ENCODE peak calls at places on chromosomes 11 and 22, in six cellular contexts. One of them, this sample, is unnamed.

GRCh38 chr11:124946735-124947141 is 7.3 kb upstream of the CCDC15 start:
- DNase-seq in right lobe of liver: no peak
- DNase-seq in brain microvascular endothelial cell: no peak
- DNase-seq in activated CD8-positive, alpha-beta T cell treated with anti-CD3 and anti-CD28 coated beads for 36 hours: no peak
- DNase-seq in AG10803: peak
- DNase-seq in activated B cell treated with CpG ODN at 0.5 μM for 24 hours: no peak
- DNase-seq in this sample: no peak

GRCh38 chr22:25388866-25389540 is 169.6 kb downstream of the CRYBB2 start:
- DNase-seq in activated CD8-positive, alpha-beta T cell treated with anti-CD3 and anti-CD28 coated beads for 36 hours: peak
- DNase-seq in activated B cell treated with CpG ODN at 0.5 μM for 24 hours: no peak
- DNase-seq in right lobe of liver: no peak
- DNase-seq in AG10803: no peak
- DNase-seq in brain microvascular endothelial cell: no peak
- DNase-seq in this sample: no peak

GRCh38 chr11:60280412-60280811 is at the start of gene MS4A4A:
- DNase-seq in right lobe of liver: no peak
- DNase-seq in activated CD8-positive, alpha-beta T cell treated with anti-CD3 and anti-CD28 coated beads for 36 hours: no peak
- DNase-seq in AG10803: no peak
- DNase-seq in brain microvascular endothelial cell: no peak
- DNase-seq in activated B cell treated with CpG ODN at 0.5 μM for 24 hours: no peak
- DNase-seq in this sample: peak

GRCh38 chr22:39144101-39144815 is 8.2 kb downstream of the CBX7 start:
- DNase-seq in activated CD8-positive, alpha-beta T cell treated with anti-CD3 and anti-CD28 coated beads for 36 hours: peak
- DNase-seq in AG10803: peak
- DNase-seq in right lobe of liver: peak
- DNase-seq in brain microvascular endothelial cell: peak
- DNase-seq in activated B cell treated with CpG ODN at 0.5 μM for 24 hours: peak
- DNase-seq in this sample: peak

GRCh38 chr11:47514825-47515647 is 37.9 kb downstream of the CELF1 start:
- DNase-seq in AG10803: peak
- DNase-seq in brain microvascular endothelial cell: peak
- DNase-seq in activated B cell treated with CpG ODN at 0.5 μM for 24 hours: no peak
- DNase-seq in right lobe of liver: no peak
- DNase-seq in activated CD8-positive, alpha-beta T cell treated with anti-CD3 and anti-CD28 coated beads for 36 hours: peak
- DNase-seq in this sample: no peak

GRCh38 chr11:133951484-133952198 is 5.1 kb downstream of the IGSF9B start:
- DNase-seq in activated B cell treated with CpG ODN at 0.5 μM for 24 hours: no peak
- DNase-seq in right lobe of liver: no peak
- DNase-seq in AG10803: peak
- DNase-seq in activated CD8-positive, alpha-beta T cell treated with anti-CD3 and anti-CD28 coated beads for 36 hours: no peak
- DNase-seq in brain microvascular endothelial cell: peak
- DNase-seq in this sample: no peak

GRCh38 chr11:2693851-2694261 is 5.9 kb downstream of the KCNQ1OT1 start:
- DNase-seq in activated CD8-positive, alpha-beta T cell treated with anti-CD3 and anti-CD28 coated beads for 36 hours: no peak
- DNase-seq in right lobe of liver: no peak
- DNase-seq in activated B cell treated with CpG ODN at 0.5 μM for 24 hours: no peak
- DNase-seq in brain microvascular endothelial cell: no peak
- DNase-seq in AG10803: no peak
- DNase-seq in this sample: no peak

GRCh38 chr22:32444068-32444467 is 20.2 kb downstream of the BPIFC start:
- DNase-seq in brain microvascular endothelial cell: no peak
- DNase-seq in activated CD8-positive, alpha-beta T cell treated with anti-CD3 and anti-CD28 coated beads for 36 hours: peak
- DNase-seq in activated B cell treated with CpG ODN at 0.5 μM for 24 hours: no peak
- DNase-seq in AG10803: no peak
- DNase-seq in right lobe of liver: peak
- DNase-seq in this sample: no peak

GRCh38 chr11:14872032-14872431 is 20.0 kb downstream of the CYP2R1 start:
- DNase-seq in right lobe of liver: no peak
- DNase-seq in brain microvascular endothelial cell: no peak
- DNase-seq in activated CD8-positive, alpha-beta T cell treated with anti-CD3 and anti-CD28 coated beads for 36 hours: no peak
- DNase-seq in AG10803: no peak
- DNase-seq in activated B cell treated with CpG ODN at 0.5 μM for 24 hours: no peak
- DNase-seq in this sample: no peak

GRCh38 chr11:134367781-134368180 is 36.0 kb downstream of the GLB1L2 start:
- DNase-seq in AG10803: no peak
- DNase-seq in right lobe of liver: no peak
- DNase-seq in activated CD8-positive, alpha-beta T cell treated with anti-CD3 and anti-CD28 coated beads for 36 hours: no peak
- DNase-seq in brain microvascular endothelial cell: no peak
- DNase-seq in activated B cell treated with CpG ODN at 0.5 μM for 24 hours: no peak
- DNase-seq in this sample: no peak

GRCh38 chr22:45879552-45879949 is 97.4 kb downstream of the WNT7B start:
- DNase-seq in activated B cell treated with CpG ODN at 0.5 μM for 24 hours: no peak
- DNase-seq in activated CD8-positive, alpha-beta T cell treated with anti-CD3 and anti-CD28 coated beads for 36 hours: no peak
- DNase-seq in AG10803: no peak
- DNase-seq in right lobe of liver: no peak
- DNase-seq in brain microvascular endothelial cell: no peak
- DNase-seq in this sample: no peak

GRCh38 chr22:26672060-26672471 is 14.7 kb downstream of the MIAT start:
- DNase-seq in brain microvascular endothelial cell: no peak
- DNase-seq in AG10803: no peak
- DNase-seq in activated B cell treated with CpG ODN at 0.5 μM for 24 hours: no peak
- DNase-seq in activated CD8-positive, alpha-beta T cell treated with anti-CD3 and anti-CD28 coated beads for 36 hours: peak
- DNase-seq in right lobe of liver: no peak
- DNase-seq in this sample: no peak

GRCh38 chr11:73538381-73538872 is 59.5 kb downstream of the FAM168A start:
- DNase-seq in activated CD8-positive, alpha-beta T cell treated with anti-CD3 and anti-CD28 coated beads for 36 hours: peak
- DNase-seq in activated B cell treated with CpG ODN at 0.5 μM for 24 hours: no peak
- DNase-seq in right lobe of liver: no peak
- DNase-seq in AG10803: peak
- DNase-seq in brain microvascular endothelial cell: no peak
- DNase-seq in this sample: no peak

GRCh38 chr22:48782817-48783511 is 1044.7 kb downstream of the BRD1 start:
- DNase-seq in activated CD8-positive, alpha-beta T cell treated with anti-CD3 and anti-CD28 coated beads for 36 hours: no peak
- DNase-seq in AG10803: no peak
- DNase-seq in right lobe of liver: no peak
- DNase-seq in brain microvascular endothelial cell: no peak
- DNase-seq in activated B cell treated with CpG ODN at 0.5 μM for 24 hours: no peak
- DNase-seq in this sample: peak

GRCh38 chr11:45560153-45560934 is 105.1 kb downstream of the CHST1 start:
- DNase-seq in brain microvascular endothelial cell: no peak
- DNase-seq in activated B cell treated with CpG ODN at 0.5 μM for 24 hours: no peak
- DNase-seq in AG10803: no peak
- DNase-seq in activated CD8-positive, alpha-beta T cell treated with anti-CD3 and anti-CD28 coated beads for 36 hours: no peak
- DNase-seq in right lobe of liver: no peak
- DNase-seq in this sample: no peak

GRCh38 chr11:125626381-125626950 is 1.5 kb downstream of the CHEK1 start:
- DNase-seq in activated CD8-positive, alpha-beta T cell treated with anti-CD3 and anti-CD28 coated beads for 36 hours: peak
- DNase-seq in AG10803: peak
- DNase-seq in right lobe of liver: no peak
- DNase-seq in activated B cell treated with CpG ODN at 0.5 μM for 24 hours: no peak
- DNase-seq in brain microvascular endothelial cell: no peak
- DNase-seq in this sample: no peak

GRCh38 chr11:14907411-14908213 is 15.6 kb upstream of the CYP2R1 start:
- DNase-seq in right lobe of liver: peak
- DNase-seq in brain microvascular endothelial cell: peak
- DNase-seq in activated B cell treated with CpG ODN at 0.5 μM for 24 hours: peak
- DNase-seq in AG10803: peak
- DNase-seq in activated CD8-positive, alpha-beta T cell treated with anti-CD3 and anti-CD28 coated beads for 36 hours: peak
- DNase-seq in this sample: peak

GRCh38 chr11:119907122-119907933 is 178.3 kb upstream of the NECTIN1 start:
- DNase-seq in brain microvascular endothelial cell: no peak
- DNase-seq in AG10803: no peak
- DNase-seq in right lobe of liver: peak
- DNase-seq in activated B cell treated with CpG ODN at 0.5 μM for 24 hours: no peak
- DNase-seq in activated CD8-positive, alpha-beta T cell treated with anti-CD3 and anti-CD28 coated beads for 36 hours: no peak
- DNase-seq in this sample: peak

GRCh38 chr11:79487412-79487811 is 46.6 kb upstream of the TENM4 start:
- DNase-seq in activated CD8-positive, alpha-beta T cell treated with anti-CD3 and anti-CD28 coated beads for 36 hours: no peak
- DNase-seq in AG10803: no peak
- DNase-seq in right lobe of liver: no peak
- DNase-seq in activated B cell treated with CpG ODN at 0.5 μM for 24 hours: no peak
- DNase-seq in brain microvascular endothelial cell: no peak
- DNase-seq in this sample: no peak

GRCh38 chr22:35634981-35635540 is 13.2 kb upstream of the APOL6 start:
- DNase-seq in right lobe of liver: no peak
- DNase-seq in activated B cell treated with CpG ODN at 0.5 μM for 24 hours: no peak
- DNase-seq in activated CD8-positive, alpha-beta T cell treated with anti-CD3 and anti-CD28 coated beads for 36 hours: no peak
- DNase-seq in AG10803: no peak
- DNase-seq in brain microvascular endothelial cell: no peak
- DNase-seq in this sample: no peak

GRCh38 chr11:117825538-117826359 is 1.2 kb upstream of the FXYD2 start:
- DNase-seq in AG10803: no peak
- DNase-seq in brain microvascular endothelial cell: no peak
- DNase-seq in activated B cell treated with CpG ODN at 0.5 μM for 24 hours: no peak
- DNase-seq in activated CD8-positive, alpha-beta T cell treated with anti-CD3 and anti-CD28 coated beads for 36 hours: no peak
- DNase-seq in right lobe of liver: no peak
- DNase-seq in this sample: peak

GRCh38 chr11:843818-844692 is 1.4 kb downstream of the TSPAN4 start:
- DNase-seq in activated CD8-positive, alpha-beta T cell treated with anti-CD3 and anti-CD28 coated beads for 36 hours: peak
- DNase-seq in AG10803: peak
- DNase-seq in right lobe of liver: peak
- DNase-seq in brain microvascular endothelial cell: peak
- DNase-seq in activated B cell treated with CpG ODN at 0.5 μM for 24 hours: no peak
- DNase-seq in this sample: peak

GRCh38 chr22:37659897-37660708 is 1.6 kb downstream of the PDXP start:
- DNase-seq in activated B cell treated with CpG ODN at 0.5 μM for 24 hours: no peak
- DNase-seq in brain microvascular endothelial cell: no peak
- DNase-seq in AG10803: no peak
- DNase-seq in activated CD8-positive, alpha-beta T cell treated with anti-CD3 and anti-CD28 coated beads for 36 hours: no peak
- DNase-seq in right lobe of liver: no peak
- DNase-seq in this sample: no peak

GRCh38 chr22:50305393-50305657 is 2.1 kb downstream of the PLXNB2 start:
- DNase-seq in activated B cell treated with CpG ODN at 0.5 μM for 24 hours: no peak
- DNase-seq in AG10803: no peak
- DNase-seq in right lobe of liver: no peak
- DNase-seq in activated CD8-positive, alpha-beta T cell treated with anti-CD3 and anti-CD28 coated beads for 36 hours: no peak
- DNase-seq in brain microvascular endothelial cell: no peak
- DNase-seq in this sample: no peak

GRCh38 chr22:50304528-50305392 is 2.7 kb downstream of the PLXNB2 start:
- DNase-seq in AG10803: peak
- DNase-seq in brain microvascular endothelial cell: no peak
- DNase-seq in right lobe of liver: no peak
- DNase-seq in activated B cell treated with CpG ODN at 0.5 μM for 24 hours: no peak
- DNase-seq in activated CD8-positive, alpha-beta T cell treated with anti-CD3 and anti-CD28 coated beads for 36 hours: no peak
- DNase-seq in this sample: peak

GRCh38 chr22:50303515-50303847 is 4.0 kb downstream of the PLXNB2 start:
- DNase-seq in activated CD8-positive, alpha-beta T cell treated with anti-CD3 and anti-CD28 coated beads for 36 hours: no peak
- DNase-seq in right lobe of liver: no peak
- DNase-seq in AG10803: no peak
- DNase-seq in brain microvascular endothelial cell: no peak
- DNase-seq in activated B cell treated with CpG ODN at 0.5 μM for 24 hours: no peak
- DNase-seq in this sample: no peak

GRCh38 chr22:50302564-50302963 is 4.9 kb downstream of the PLXNB2 start:
- DNase-seq in brain microvascular endothelial cell: no peak
- DNase-seq in activated B cell treated with CpG ODN at 0.5 μM for 24 hours: no peak
- DNase-seq in AG10803: no peak
- DNase-seq in activated CD8-positive, alpha-beta T cell treated with anti-CD3 and anti-CD28 coated beads for 36 hours: no peak
- DNase-seq in right lobe of liver: no peak
- DNase-seq in this sample: no peak

DNA sequence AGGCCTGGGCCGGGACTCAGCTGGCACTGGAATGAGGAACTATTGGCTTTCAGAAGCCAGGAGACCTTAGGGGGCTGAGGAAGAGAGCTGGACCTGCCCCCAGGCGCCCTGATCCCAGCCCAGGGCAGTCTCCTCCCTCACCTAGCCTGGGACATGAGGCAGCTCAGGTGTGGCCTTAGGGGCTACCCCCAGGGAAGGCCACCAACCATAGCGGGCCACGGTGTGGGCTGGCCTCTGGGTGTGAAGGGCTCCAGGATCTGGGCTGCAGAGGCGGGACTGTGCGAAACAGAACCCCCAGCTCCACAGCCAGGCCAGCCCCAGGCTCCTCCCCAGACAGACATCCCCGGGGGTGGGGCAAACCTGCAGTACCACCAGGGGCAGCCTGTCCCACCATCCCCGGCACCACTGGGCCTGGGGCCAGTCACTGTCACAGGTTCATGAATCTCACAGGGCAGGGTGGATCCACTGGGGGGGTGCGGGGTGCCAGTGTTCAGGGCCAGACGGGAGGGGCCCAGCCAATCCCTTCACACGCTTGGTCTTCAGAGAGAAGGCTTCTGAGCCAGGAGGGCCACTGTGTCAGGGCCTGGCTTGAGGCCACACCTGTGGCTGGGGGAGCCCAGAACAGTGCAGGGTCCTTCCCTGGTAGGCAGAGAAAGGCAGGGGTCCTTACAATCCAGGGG is 3.5 kb downstream of the PLXNB2 start:
- DNase-seq in activated B cell treated with CpG ODN at 0.5 μM for 24 hours: no peak
- DNase-seq in right lobe of liver: peak
- DNase-seq in AG10803: no peak
- DNase-seq in brain microvascular endothelial cell: no peak
- DNase-seq in activated CD8-positive, alpha-beta T cell treated with anti-CD3 and anti-CD28 coated beads for 36 hours: peak
- DNase-seq in this sample: peak
- TF ChIP-seq CTCF in activated B cell treated with CpG ODN at 0.5 μM for 24 hours: no peak
- TF ChIP-seq CTCF in right lobe of liver: no peak
- TF ChIP-seq CTCF in AG10803: no peak
- TF ChIP-seq CTCF in brain microvascular endothelial cell: peak
- TF ChIP-seq CTCF in activated CD8-positive, alpha-beta T cell treated with anti-CD3 and anti-CD28 coated beads for 36 hours: no peak
- TF ChIP-seq CTCF in this sample: no peak

GRCh38 chr11:72454791-72455190 is 20.5 kb upstream of the CLPB start:
- DNase-seq in AG10803: no peak
- DNase-seq in right lobe of liver: no peak
- DNase-seq in activated B cell treated with CpG ODN at 0.5 μM for 24 hours: no peak
- DNase-seq in brain microvascular endothelial cell: no peak
- DNase-seq in activated CD8-positive, alpha-beta T cell treated with anti-CD3 and anti-CD28 coated beads for 36 hours: no peak
- DNase-seq in this sample: no peak
- TF ChIP-seq CTCF in AG10803: peak
- TF ChIP-seq CTCF in right lobe of liver: no peak
- TF ChIP-seq CTCF in activated B cell treated with CpG ODN at 0.5 μM for 24 hours: no peak
- TF ChIP-seq CTCF in brain microvascular endothelial cell: peak
- TF ChIP-seq CTCF in activated CD8-positive, alpha-beta T cell treated with anti-CD3 and anti-CD28 coated beads for 36 hours: no peak
- TF ChIP-seq CTCF in this sample: no peak

DNA sequence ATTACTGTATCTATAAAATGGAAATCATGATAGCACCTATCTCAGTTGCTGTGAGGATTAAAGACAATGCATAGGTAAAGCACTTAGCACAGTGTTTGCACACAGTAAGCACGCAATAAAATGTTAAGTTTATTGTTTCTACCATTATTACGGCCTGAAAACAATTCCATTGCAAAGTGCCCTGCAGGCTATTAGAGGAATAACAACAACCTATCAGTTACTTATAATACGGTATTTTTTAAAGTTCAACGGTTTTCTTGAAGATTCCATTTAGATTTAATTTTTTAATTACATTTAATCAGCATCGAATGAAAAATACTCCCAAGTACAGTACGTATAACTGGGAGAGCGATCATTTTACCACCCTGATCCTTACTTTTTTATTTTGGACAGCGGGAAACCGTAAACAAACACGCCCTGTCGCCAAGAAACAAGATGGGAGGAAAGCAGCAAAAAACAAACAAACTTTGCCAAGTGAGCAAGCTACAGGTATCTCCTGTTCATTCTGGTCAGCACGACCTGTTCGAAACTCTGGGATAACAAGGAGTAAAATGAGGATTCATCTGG is 892 bp downstream of the SLC36A4 start:
- DNase-seq in AG10803: peak
- DNase-seq in activated B cell treated with CpG ODN at 0.5 μM for 24 hours: no peak
- DNase-seq in right lobe of liver: no peak
- DNase-seq in activated CD8-positive, alpha-beta T cell treated with anti-CD3 and anti-CD28 coated beads for 36 hours: no peak
- DNase-seq in brain microvascular endothelial cell: no peak
- DNase-seq in this sample: no peak
- TF ChIP-seq CTCF in AG10803: peak
- TF ChIP-seq CTCF in activated B cell treated with CpG ODN at 0.5 μM for 24 hours: no peak
- TF ChIP-seq CTCF in right lobe of liver: peak
- TF ChIP-seq CTCF in activated CD8-positive, alpha-beta T cell treated with anti-CD3 and anti-CD28 coated beads for 36 hours: peak
- TF ChIP-seq CTCF in brain microvascular endothelial cell: peak
- TF ChIP-seq CTCF in this sample: peak

DNA sequence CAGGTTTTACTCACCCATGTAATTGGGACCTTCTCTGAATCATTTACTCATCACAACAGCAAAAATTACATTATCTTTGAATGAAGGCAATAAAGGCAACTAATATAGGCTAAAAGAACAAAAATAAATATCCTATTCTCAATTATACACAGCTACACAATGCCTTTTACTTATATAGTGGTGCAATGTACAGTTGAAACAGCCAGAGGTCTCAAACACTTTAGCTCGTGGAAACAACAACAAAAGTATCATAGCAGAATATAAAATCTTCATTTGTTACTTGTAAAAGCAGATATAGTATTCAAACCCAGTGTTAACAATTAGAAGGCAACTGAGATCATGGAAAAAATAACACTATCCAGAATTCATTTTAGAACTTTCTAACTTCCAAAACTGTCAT is 20.6 kb upstream of the CCDC34 start:
- DNase-seq in activated CD8-positive, alpha-beta T cell treated with anti-CD3 and anti-CD28 coated beads for 36 hours: no peak
- DNase-seq in activated B cell treated with CpG ODN at 0.5 μM for 24 hours: no peak
- DNase-seq in brain microvascular endothelial cell: no peak
- DNase-seq in AG10803: no peak
- DNase-seq in right lobe of liver: no peak
- DNase-seq in this sample: no peak
- TF ChIP-seq CTCF in activated CD8-positive, alpha-beta T cell treated with anti-CD3 and anti-CD28 coated beads for 36 hours: no peak
- TF ChIP-seq CTCF in activated B cell treated with CpG ODN at 0.5 μM for 24 hours: no peak
- TF ChIP-seq CTCF in brain microvascular endothelial cell: peak
- TF ChIP-seq CTCF in AG10803: no peak
- TF ChIP-seq CTCF in right lobe of liver: no peak
- TF ChIP-seq CTCF in this sample: no peak